ENCODE peak calls at places on chromosomes 2 and 18, in four cellular contexts. B is gastrocnemius medialis, S is fibroblast of villous mesenchyme, M is dorsolateral prefrontal cortex. U is an unnamed sample.

GRCh38 chr2:134727385-134727784 is 8.6 kb upstream of the TMEM163 start:
- DNase-seq in B (no peak), M (no peak), S (peak; percentile 64), U (no peak)

GRCh38 chr18:68263481-68263880 is 451.4 kb downstream of the TMX3 start:
- DNase-seq in M (no peak), S (peak; percentile 25), B (no peak), U (no peak)

GRCh38 chr2:144183744-144184143 is 336.2 kb downstream of the ZEB2 start:
- DNase-seq in M (peak; percentile 4), S (peak; percentile 70), B (no peak), U (peak; percentile 98)

GRCh38 chr2:71609958-71610357 is 156.6 kb downstream of the DYSF start:
- DNase-seq in M (no peak), S (peak; percentile 38), B (no peak), U (no peak)

GRCh38 chr18:68417826-68418225 is 297.1 kb downstream of the TMX3 start:
- DNase-seq in M (no peak), S (peak; percentile 86), B (no peak), U (no peak)

GRCh38 chr2:16126141-16126968 is 186.0 kb downstream of the MYCN start:
- DNase-seq in B (no peak), M (no peak), S (no peak), U (no peak)

GRCh38 chr18:6004683-6005082 is 109.4 kb upstream of the TMEM200C start:
- DNase-seq in S (no peak), M (no peak), B (no peak), U (no peak)

GRCh38 chr18:51666717-51667320 is 469.3 kb upstream of the MEX3C start:
- DNase-seq in M (peak; percentile 72), S (peak; percentile 1), B (no peak), U (no peak)

GRCh38 chr2:239965318-239965717 is 59.8 kb downstream of the NDUFA10 start:
- DNase-seq in S (no peak), B (no peak), M (no peak), U (no peak)

GRCh38 chr2:225543626-225544025 is 144.1 kb downstream of the NYAP2 start:
- DNase-seq in S (no peak), B (no peak), M (no peak), U (no peak)

GRCh38 chr2:1518891-1519530 is 105.7 kb downstream of the TPO start:
- DNase-seq in B (no peak), M (no peak), S (no peak), U (no peak)

GRCh38 chr2:113886479-113887383 is 3.2 kb upstream of the ACTR3 start:
- DNase-seq in B (peak; percentile 17), M (no peak), S (peak; percentile 74), U (peak; percentile 76)

GRCh38 chr2:80020061-80020460 is 284.5 kb downstream of the LRRTM1 start:
- DNase-seq in B (no peak), S (no peak), M (no peak), U (no peak)

GRCh38 chr18:47901624-47902362 is 28.7 kb downstream of the SMAD2 start:
- DNase-seq in M (no peak), B (no peak), S (peak; percentile 44), U (no peak)

GRCh38 chr2:179268277-179268935 is 3.8 kb upstream of the SESTD1 start:
- DNase-seq in M (no peak), S (peak; percentile 11), B (no peak), U (no peak)

GRCh38 chr2:189318761-189319160 is 122.5 kb upstream of the WDR75 start:
- DNase-seq in M (no peak), S (peak; percentile 36), B (no peak), U (no peak)

GRCh38 chr2:54318810-54319209 is 62.8 kb upstream of the TSPYL6 start:
- DNase-seq in M (no peak), B (no peak), S (no peak), U (no peak)

GRCh38 chr2:149320362-149320761 is 10.0 kb upstream of the LYPD6 start:
- DNase-seq in M (no peak), S (no peak), B (no peak), U (no peak)

GRCh38 chr2:211455225-211455841 is 898.9 kb downstream of the CPS1 start:
- DNase-seq in B (no peak), M (peak; percentile 24), S (peak; percentile 23), U (peak; percentile 2)

GRCh38 chr2:110829413-110830146 is 97.2 kb downstream of the ACOXL start:
- DNase-seq in S (no peak), B (no peak), M (no peak), U (no peak)

GRCh38 chr2:234100686-234101085 is 50.2 kb downstream of the SPP2 start:
- DNase-seq in B (no peak), M (no peak), S (no peak), U (no peak)

GRCh38 chr18:43587538-43588153 is 310.4 kb upstream of the SYT4 start:
- DNase-seq in B (no peak), M (no peak), S (peak; percentile 36), U (no peak)

GRCh38 chr2:165864353-165864752 is 70.3 kb upstream of the GALNT3 start:
- DNase-seq in S (no peak), M (peak; percentile 14), B (no peak), U (no peak)

GRCh38 chr2:46304635-46305034 is 7.4 kb downstream of the EPAS1 start:
- DNase-seq in M (no peak), S (no peak), B (no peak), U (no peak)

GRCh38 chr2:199784512-199784911 is 66.5 kb downstream of the FTCDNL1 start:
- DNase-seq in B (no peak), M (no peak), S (no peak), U (no peak)

GRCh38 chr2:176599796-176600485 is 330.7 kb downstream of the MTX2 start:
- DNase-seq in B (no peak), S (no peak), M (no peak), U (no peak)

DNA sequence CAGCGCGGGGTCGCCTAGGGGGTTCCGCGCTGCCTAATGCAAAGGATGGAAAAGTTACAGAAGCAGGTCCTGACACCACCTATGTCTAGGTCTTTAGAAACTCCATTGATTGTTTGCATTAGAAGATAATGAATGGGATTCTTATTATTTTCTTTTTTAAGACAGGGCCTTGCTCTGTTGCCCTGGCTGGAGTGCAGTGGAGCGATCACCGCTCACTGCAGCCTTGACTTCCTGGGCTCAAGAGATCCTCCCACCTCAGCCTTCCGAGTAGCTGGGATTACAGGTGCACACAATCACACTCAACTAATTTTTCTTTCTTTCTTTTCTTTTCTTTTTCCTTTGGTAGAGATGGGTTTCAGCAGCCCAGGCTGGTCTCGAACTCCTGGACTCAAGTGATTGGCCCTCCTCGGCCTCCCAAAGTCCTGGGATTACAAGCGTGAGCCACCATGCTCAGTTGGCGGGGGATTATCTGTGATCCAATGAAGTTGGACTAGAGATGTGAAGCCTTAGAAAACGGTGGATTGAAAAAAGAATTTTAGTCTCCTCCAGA is 761 bp upstream of the IDH1 start:
- DNase-seq in S (no peak), B (no peak), M (no peak), U (no peak)
- TF ChIP-seq CTCF in S (no peak), B (no peak), M (no peak), U (no peak)

DNA sequence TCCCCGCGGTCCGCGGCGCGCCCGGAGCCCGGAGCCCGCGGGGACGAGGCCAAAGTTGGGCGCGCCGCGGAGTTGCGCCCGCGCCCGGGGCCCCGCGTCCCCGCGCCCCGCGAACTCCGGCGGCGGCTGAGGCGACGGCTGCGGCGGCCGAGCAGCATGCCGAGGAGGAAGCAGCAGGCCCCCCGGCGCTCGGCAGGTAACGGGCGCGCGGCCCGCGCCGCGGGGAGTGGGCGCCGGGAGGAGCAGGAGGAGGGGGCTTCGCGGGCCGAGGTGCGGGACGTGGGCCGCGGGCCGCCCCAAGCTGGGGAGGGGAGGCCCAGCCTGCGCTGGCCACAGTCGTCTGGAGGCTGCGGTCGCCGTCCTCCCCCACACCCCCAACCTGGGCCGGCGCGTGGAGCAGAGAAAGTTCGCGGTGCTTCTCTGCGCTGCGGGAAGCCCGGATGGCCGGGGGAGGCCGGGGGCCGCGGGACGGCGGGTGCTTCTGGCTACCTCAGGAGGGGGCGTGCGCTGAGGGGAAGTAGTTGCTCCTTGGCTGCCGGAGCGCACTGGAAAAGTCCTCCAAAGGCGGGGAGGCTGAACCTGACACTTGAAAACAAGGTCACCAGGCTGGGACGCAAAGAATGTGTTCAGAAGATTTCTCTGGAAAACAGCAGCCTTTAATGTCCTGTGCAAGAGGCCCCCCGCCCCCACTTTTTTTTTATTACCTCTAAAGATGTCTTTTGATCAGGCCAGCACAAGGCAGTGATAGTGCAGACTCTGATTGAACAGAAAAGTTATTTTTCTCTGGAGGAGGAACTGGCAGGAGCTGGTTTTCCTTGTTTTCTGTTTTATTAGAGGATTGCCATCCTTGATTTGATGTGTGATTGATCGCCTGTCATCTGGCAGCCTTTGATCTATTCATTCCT is 1.4 kb downstream of the TSHZ1 start:
- DNase-seq in B (peak; percentile 59), M (no peak), S (peak; percentile 62), U (no peak)
- H3K4me3 ChIP-seq in B (peak overlapping the region; percentile 64), M (peak overlapping the region; percentile 75), S (peak overlapping the region; percentile 92), U (peak overlapping the region; percentile 81)

GRCh38 chr2:151947524-151948165 is 119.4 kb upstream of the ARL5A start:
- DNase-seq in M (peak; percentile 69), B (peak; percentile 39), S (no peak), U (no peak)
- TF ChIP-seq CTCF in M (no peak), B (no peak), S (no peak), U (no peak)

GRCh38 chr2:102064679-102065674 is 73.2 kb downstream of the IL1R2 start:
- DNase-seq in S (no peak), B (no peak), M (no peak), U (no peak)

GRCh38 chr2:102062802-102063201 is 71.0 kb downstream of the IL1R2 start:
- DNase-seq in S (no peak), M (no peak), B (no peak), U (no peak)

GRCh38 chr2:102065675-102066252 is 74.0 kb downstream of the IL1R2 start:
- DNase-seq in B (peak; percentile 82), S (peak; percentile 95), M (no peak), U (peak; percentile 87)

GRCh38 chr2:102063360-102063947 is 71.7 kb downstream of the IL1R2 start:
- DNase-seq in B (peak; percentile 69), S (peak; percentile 89), M (no peak), U (no peak)

DNA sequence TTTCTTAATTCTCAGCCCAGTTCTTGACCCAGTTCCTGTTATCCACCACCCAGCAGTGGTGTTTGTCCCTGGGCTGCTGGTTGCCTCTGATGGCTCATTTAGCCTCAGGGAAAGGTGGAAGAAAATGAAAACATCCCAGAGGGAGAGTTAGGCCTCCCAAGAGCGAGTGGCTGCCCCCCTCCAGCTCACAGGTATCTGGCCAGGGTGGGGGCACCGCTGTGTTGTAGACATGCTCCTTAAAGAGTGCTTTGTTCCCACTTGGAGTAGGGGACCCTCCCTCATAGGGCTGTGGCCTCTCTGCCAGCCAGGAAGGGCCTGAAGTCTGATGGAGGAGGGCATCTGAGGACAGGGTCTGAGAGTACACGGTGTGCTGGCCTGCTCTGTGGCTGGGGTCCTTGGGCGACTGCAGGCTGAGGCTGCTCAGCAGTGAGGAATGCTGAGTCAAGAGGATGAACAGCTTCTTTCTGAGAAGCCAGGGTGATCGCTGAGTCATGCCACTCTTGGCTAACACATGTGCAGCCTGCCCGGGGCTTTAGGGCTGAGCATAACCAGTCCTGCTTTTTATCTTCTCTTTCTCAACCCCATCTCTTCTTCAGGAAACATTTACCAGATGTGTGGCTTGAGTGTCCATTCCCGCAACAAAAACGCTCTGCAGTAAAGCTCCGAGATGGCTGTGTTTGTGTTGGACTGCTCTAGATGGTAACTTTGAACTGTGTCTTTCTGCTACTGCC is 72.4 kb downstream of the IL1R2 start:
- DNase-seq in S (peak; percentile 100), M (peak; percentile 54), B (peak; percentile 92), U (peak; percentile 94)
- H3K4me3 ChIP-seq in S (peak overlapping the region; percentile 42), M (no peak overlapping the region), B (peak overlapping the region; percentile 35), U (peak overlapping the region; percentile 32)

GRCh38 chr2:203650860-203651613 is 55.4 kb upstream of the CD28 start:
- DNase-seq in B (peak; percentile 29), S (peak; percentile 72), M (no peak), U (no peak)
- TF ChIP-seq CTCF in B (peak; percentile 40), S (peak; percentile 45), M (peak; percentile 45), U (peak; percentile 28)